ENCODE peak calls at places on chromosomes 1 and 21, in five cellular contexts. D, H, V, U and E are unnamed samples. For H3K4me1, the result is how much of the 10 kb centered on the place peaks cover.

GRCh38 chr1:31108861-31109260 is 43.3 kb upstream of the PUM1 start:
- DNase-seq in D (no peak), H (no peak), V (no peak), U (no peak), E (no peak)

GRCh38 chr1:84973493-84974334 is 23.2 kb downstream of the MCOLN2 start:
- DNase-seq in D (no peak), H (no peak), V (no peak), U (no peak), E (no peak)

GRCh38 chr1:179380299-179380698 is 14.5 kb downstream of the AXDND1 start:
- DNase-seq in D (no peak), H (no peak), V (no peak), U (no peak), E (no peak)

GRCh38 chr1:237341391-237341790 is 299.4 kb downstream of the RYR2 start:
- DNase-seq in D (no peak), H (no peak), V (no peak), U (no peak), E (no peak)

GRCh38 chr21:29149771-29150425 is 19.5 kb downstream of the MAP3K7CL start:
- DNase-seq in D (no peak), H (no peak), V (no peak), U (peak), E (no peak)

GRCh38 chr21:27110956-27111355 is 144.1 kb upstream of the ADAMTS5 start:
- DNase-seq in D (no peak), H (no peak), V (no peak), U (no peak), E (no peak)

GRCh38 chr1:174971902-174972301 is 27.8 kb upstream of the CACYBP start:
- DNase-seq in D (no peak), H (no peak), V (no peak), U (no peak), E (no peak)

GRCh38 chr1:220791959-220792358 is 5.2 kb downstream of the MTARC1 start:
- DNase-seq in D (no peak), H (no peak), V (peak), U (no peak), E (no peak)

GRCh38 chr1:157715736-157716135 is 15.2 kb upstream of the FCRL3 start:
- DNase-seq in D (no peak), H (no peak), V (no peak), U (no peak), E (no peak)

GRCh38 chr1:228478912-228479665 is 8.1 kb upstream of the RNF187 start:
- DNase-seq in D (no peak), H (no peak), V (no peak), U (no peak), E (no peak)

GRCh38 chr1:229108598-229109201 is 162.2 kb upstream of the RAB4A start:
- DNase-seq in D (peak), H (peak), V (no peak), U (no peak), E (no peak)

GRCh38 chr21:42056468-42056867 is 14.6 kb upstream of the UMODL1 start:
- DNase-seq in D (no peak), H (peak), V (peak), U (no peak), E (no peak)

GRCh38 chr1:88910401-88910800 is 19.0 kb upstream of the GTF2B start:
- DNase-seq in D (no peak), H (no peak), V (no peak), U (no peak), E (no peak)

GRCh38 chr1:78038491-78038939 is 7.3 kb upstream of the GIPC2 start:
- DNase-seq in D (no peak), H (no peak), V (no peak), U (peak), E (no peak)

GRCh38 chr1:26797627-26798026 is 9.9 kb downstream of the PIGV start:
- DNase-seq in D (no peak), H (no peak), V (no peak), U (no peak), E (no peak)

GRCh38 chr1:118154220-118154619 is 30.8 kb downstream of the SPAG17 start:
- DNase-seq in D (no peak), H (no peak), V (no peak), U (no peak), E (no peak)

GRCh38 chr1:41740630-41741239 is 178.0 kb downstream of the HIVEP3 start:
- DNase-seq in D (no peak), H (no peak), V (no peak), U (no peak), E (no peak)

GRCh38 chr1:4424254-4424653 is 230.2 kb upstream of the AJAP1 start:
- DNase-seq in D (no peak), H (no peak), V (no peak), U (no peak), E (no peak)

GRCh38 chr1:78146137-78146822 is 100.5 kb downstream of the GIPC2 start:
- DNase-seq in D (no peak), H (no peak), V (no peak), U (no peak), E (no peak)

GRCh38 chr21:39633770-39634181 is 21.0 kb downstream of the B3GALT5 start:
- DNase-seq in D (no peak), H (no peak), V (no peak), U (no peak), E (no peak)

GRCh38 chr1:37561794-37562132 is 5.0 kb downstream of the DNALI1 start:
- DNase-seq in D (peak), H (no peak), V (no peak), U (peak), E (no peak)

GRCh38 chr1:95080446-95080845 is 7.7 kb upstream of the ALG14 start:
- DNase-seq in D (no peak), H (no peak), V (no peak), U (no peak), E (no peak)

GRCh38 chr1:231016234-231016633 is 23.8 kb downstream of the FAM89A start:
- DNase-seq in D (no peak), H (no peak), V (no peak), U (no peak), E (no peak)

GRCh38 chr1:190738321-190738720 is 260.7 kb upstream of the BRINP3 start:
- DNase-seq in D (no peak), H (no peak), V (no peak), U (no peak), E (no peak)

GRCh38 chr1:197180252-197180878 is 33.9 kb upstream of the ASPM start:
- DNase-seq in D (no peak), H (no peak), V (no peak), U (peak), E (peak)

GRCh38 chr21:31543191-31543590 is 116.3 kb upstream of the SOD1 start:
- DNase-seq in D (peak), H (no peak), V (no peak), U (no peak), E (no peak)

GRCh38 chr1:97379387-97380075 is 541.3 kb downstream of the DPYD start:
- DNase-seq in D (no peak), H (no peak), V (no peak), U (no peak), E (no peak)

GRCh38 chr1:109151146-109151545 is 37.2 kb downstream of the ELAPOR1 start:
- DNase-seq in D (no peak), H (peak), V (peak), U (peak), E (peak)

GRCh38 chr1:192869308-192869940 is 60.6 kb downstream of the RGS2 start:
- DNase-seq in D (no peak), H (no peak), V (no peak), U (no peak), E (no peak)

DNA sequence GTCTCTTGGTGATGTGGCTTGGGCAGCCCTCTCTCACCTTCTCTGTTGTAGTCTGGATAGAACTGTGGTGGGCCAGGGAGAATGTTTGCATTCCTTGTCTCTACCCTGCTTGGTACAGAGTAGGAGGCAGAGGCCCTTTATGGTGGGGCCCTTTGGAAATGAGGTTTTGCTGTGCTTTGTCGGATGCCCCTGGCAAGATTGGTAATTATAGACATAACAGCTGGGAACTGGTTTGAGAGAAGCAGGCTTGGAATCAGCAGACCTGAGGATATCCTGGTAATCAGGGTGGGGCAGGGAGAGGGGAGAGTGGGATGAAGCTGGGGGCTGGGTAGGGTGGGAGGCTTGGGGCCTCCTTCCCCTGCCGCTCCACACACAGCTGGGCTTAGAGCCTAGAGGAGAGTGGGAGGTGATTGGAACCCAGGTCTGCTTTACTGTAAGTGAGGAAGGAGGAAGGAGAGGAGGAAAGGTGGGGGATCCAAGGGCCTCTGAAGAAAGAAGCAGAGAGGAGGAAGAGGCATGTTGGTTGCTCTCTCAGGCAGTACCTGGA is 5.0 kb downstream of the VANGL2 start:
- DNase-seq in D (no peak), H (no peak), V (no peak), U (no peak), E (no peak)
- H3K4me1 ChIP-seq in D (under half), H (under half), V (under half), U (under half), E (under half)

GRCh38 chr1:145886390-145886789 is 724 bp upstream of the ANKRD35 start:
- DNase-seq in D (no peak), H (no peak), V (peak), U (no peak), E (no peak)
- H3K27ac ChIP-seq in D (no peak), H (peak), V (no peak), U (no peak), E (no peak)

GRCh38 chr1:204106825-204107224 is 33.9 kb downstream of the SOX13 start:
- DNase-seq in D (no peak), H (no peak), V (no peak), U (no peak), E (no peak)

GRCh38 chr1:204108312-204109141 is 35.6 kb downstream of the SOX13 start:
- DNase-seq in D (no peak), H (no peak), V (no peak), U (peak), E (no peak)

GRCh38 chr1:204104331-204105222 is 31.7 kb downstream of the SOX13 start:
- DNase-seq in D (no peak), H (peak), V (no peak), U (peak), E (peak)

GRCh38 chr1:204110894-204111633 is 38.1 kb downstream of the SOX13 start:
- DNase-seq in D (no peak), H (no peak), V (no peak), U (no peak), E (peak)

GRCh38 chr1:204107892-204108291 is 35.0 kb downstream of the SOX13 start:
- DNase-seq in D (no peak), H (no peak), V (no peak), U (peak), E (no peak)
- H3K4me1 ChIP-seq in D (under half), H (under half), V (under half), U (under half), E (half or more)

GRCh38 chr1:178196631-178197030 is 102.7 kb downstream of the RASAL2 start:
- DNase-seq in D (no peak), H (no peak), V (no peak), U (no peak), E (peak)

GRCh38 chr1:178188306-178188705 is 94.4 kb downstream of the RASAL2 start:
- DNase-seq in D (no peak), H (no peak), V (no peak), U (peak), E (no peak)

GRCh38 chr1:178189814-178190213 is 95.9 kb downstream of the RASAL2 start:
- DNase-seq in D (no peak), H (no peak), V (peak), U (peak), E (no peak)

GRCh38 chr1:178192686-178193085 is 98.8 kb downstream of the RASAL2 start:
- DNase-seq in D (peak), H (peak), V (peak), U (peak), E (peak)
- H3K27ac ChIP-seq in D (no peak), H (peak), V (no peak), U (peak), E (peak)

GRCh38 chr1:3352084-3352951 is 102.1 kb upstream of the ARHGEF16 start:
- DNase-seq in D (peak), H (no peak), V (peak), U (no peak), E (no peak)
- H3K4me1 ChIP-seq in D (under half), H (half or more), V (half or more), U (under half), E (under half)

GRCh38 chr1:6008084-6008415 is 15.8 kb upstream of the NPHP4 start:
- DNase-seq in D (peak), H (no peak), V (no peak), U (no peak), E (no peak)
- H3K27ac ChIP-seq in D (no peak), H (no peak), V (no peak), U (no peak), E (no peak)

DNA sequence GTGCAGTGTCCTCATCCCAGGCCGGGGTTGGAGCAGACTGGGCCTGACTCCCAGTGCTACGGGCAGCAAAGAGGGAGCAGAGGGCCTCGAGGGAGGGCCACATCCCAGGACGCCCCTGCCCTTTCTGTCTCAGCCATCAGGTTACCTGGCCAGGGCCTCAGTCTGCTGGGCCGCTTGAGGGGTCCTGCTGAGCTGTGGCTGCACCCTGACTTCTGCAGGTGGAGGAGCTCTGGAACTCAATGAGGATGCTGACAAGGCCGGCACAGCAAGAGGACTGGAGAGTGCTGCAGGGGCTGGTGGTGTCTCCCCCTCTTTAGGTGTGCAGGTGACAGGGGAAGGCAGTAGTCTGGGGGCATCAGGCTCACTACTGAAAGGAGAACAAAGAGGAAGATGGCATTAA is 3.3 kb downstream of the ZNF692 start:
- DNase-seq in D (no peak), H (no peak), V (no peak), U (no peak), E (no peak)
- H3K4me1 ChIP-seq in D (under half), H (under half), V (under half), U (under half), E (under half)

GRCh38 chr1:168906367-168906766 is 177.4 kb upstream of the DPT start:
- DNase-seq in D (no peak), H (no peak), V (no peak), U (no peak), E (no peak)
- H3K27ac ChIP-seq in D (no peak), H (peak), V (peak), U (no peak), E (peak)

GRCh38 chr1:21937372-21938121 is 437 bp upstream of the HSPG2 start:
- DNase-seq in D (peak), H (peak), V (peak), U (peak), E (peak)

GRCh38 chr1:21939650-21940374 is 2.7 kb upstream of the HSPG2 start:
- DNase-seq in D (peak), H (peak), V (peak), U (peak), E (peak)

GRCh38 chr1:21937034-21937371 is at the start of gene HSPG2:
- DNase-seq in D (no peak), H (no peak), V (no peak), U (no peak), E (no peak)

GRCh38 chr1:21940492-21940891 is 3.4 kb upstream of the HSPG2 start:
- DNase-seq in D (no peak), H (no peak), V (no peak), U (no peak), E (no peak)

GRCh38 chr1:21938791-21939538 is 1.9 kb upstream of the HSPG2 start:
- DNase-seq in D (peak), H (no peak), V (no peak), U (peak), E (no peak)
- H3K4me1 ChIP-seq in D (under half), H (half or more), V (half or more), U (half or more), E (under half)

GRCh38 chr1:1614954-1615255 is 395 bp upstream of the MIB2 start:
- DNase-seq in D (no peak), H (no peak), V (no peak), U (no peak), E (no peak)

GRCh38 chr1:1613509-1614082 is 1.7 kb upstream of the MIB2 start:
- DNase-seq in D (peak), H (no peak), V (no peak), U (no peak), E (no peak)

GRCh38 chr1:1614204-1614953 is 921 bp upstream of the MIB2 start:
- DNase-seq in D (peak), H (peak), V (peak), U (no peak), E (peak)

GRCh38 chr1:1609822-1610485 is 5.3 kb upstream of the MIB2 start:
- DNase-seq in D (peak), H (no peak), V (no peak), U (no peak), E (no peak)

DNA sequence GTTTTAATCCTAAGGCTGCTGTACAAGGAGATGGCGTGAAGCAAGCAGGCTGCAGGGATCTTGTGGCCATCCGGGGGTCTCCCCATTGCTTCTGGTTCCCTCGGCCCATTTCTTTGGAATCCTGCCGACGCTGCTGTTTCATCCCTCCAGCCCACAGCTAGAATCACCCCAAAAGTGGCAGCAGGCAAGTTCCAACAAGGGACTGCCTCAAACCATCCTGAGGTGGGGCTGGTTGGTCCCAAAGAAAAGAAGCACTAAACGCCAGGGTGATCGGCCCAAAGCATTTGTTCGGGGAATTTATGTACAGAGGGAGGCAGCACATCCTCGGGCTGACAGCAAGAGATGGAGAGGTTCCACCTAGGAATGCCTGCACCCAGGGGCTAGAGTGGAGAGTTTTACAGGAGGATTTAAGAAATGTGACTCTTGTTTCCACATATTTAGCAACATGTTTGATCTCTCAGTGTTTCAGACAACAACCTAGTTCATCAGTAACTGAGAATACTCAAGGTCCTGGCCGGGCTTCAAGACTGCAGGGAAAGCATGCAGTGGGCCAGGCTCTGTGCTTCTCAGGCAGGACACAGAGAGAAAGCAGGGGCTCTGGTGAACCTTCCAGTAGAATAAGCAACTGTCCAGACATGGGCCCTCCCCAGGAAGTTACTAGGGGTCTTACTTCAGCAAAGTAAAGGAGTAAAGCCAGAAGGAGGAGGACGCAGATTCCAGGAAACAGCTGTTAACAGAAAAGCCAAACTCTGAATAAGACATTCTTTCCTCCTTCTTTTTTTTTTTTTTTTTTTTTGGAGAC is 4.3 kb upstream of the MIB2 start:
- DNase-seq in D (peak), H (no peak), V (no peak), U (no peak), E (no peak)
- H3K27ac ChIP-seq in D (peak), H (peak), V (no peak), U (no peak), E (no peak)